ENCODE peak calls at places on chromosomes 2 and 18, in four cellular contexts. N is WERI-Rb-1, K is suprapubic skin, Q is AG10803. Y is an unnamed sample.

GRCh38 chr2:61425605-61426155 is 45.2 kb downstream of the USP34 start:
- DNase-seq in N (no peak), K (no peak), Q (no peak), Y (no peak)

GRCh38 chr18:25039781-25040180 is 312.2 kb downstream of the ZNF521 start:
- DNase-seq in N (no peak), K (no peak), Q (no peak), Y (no peak)

GRCh38 chr2:13201924-13202323 is 485.2 kb downstream of the TRIB2 start:
- DNase-seq in N (no peak), K (no peak), Q (no peak), Y (no peak)

GRCh38 chr18:23238152-23238531 is 102.9 kb downstream of the CABLES1 start:
- DNase-seq in N (no peak), K (no peak), Q (peak), Y (no peak)

GRCh38 chr2:185952098-185952497 is 213.5 kb downstream of the FSIP2 start:
- DNase-seq in N (no peak), K (no peak), Q (no peak), Y (no peak)

GRCh38 chr18:8969639-8970378 is 132.7 kb upstream of the NDUFV2 start:
- DNase-seq in N (no peak), K (no peak), Q (peak), Y (no peak)

GRCh38 chr2:32262105-32262504 is 2.6 kb downstream of the NLRC4 start:
- DNase-seq in N (no peak), K (no peak), Q (no peak), Y (no peak)

GRCh38 chr2:230738924-230739323 is 26.3 kb downstream of the CAB39 start:
- DNase-seq in N (no peak), K (no peak), Q (no peak), Y (no peak)

GRCh38 chr2:27652790-27653189 is 10.6 kb downstream of the SUPT7L start:
- DNase-seq in N (no peak), K (no peak), Q (no peak), Y (no peak)

GRCh38 chr2:42969231-42970150 is 177.1 kb upstream of the HAAO start:
- DNase-seq in N (no peak), K (no peak), Q (peak), Y (no peak)

GRCh38 chr2:16832910-16833309 is 167.3 kb upstream of the CYRIA start:
- DNase-seq in N (no peak), K (no peak), Q (no peak), Y (no peak)

GRCh38 chr2:151862688-151863087 is 34.5 kb upstream of the ARL5A start:
- DNase-seq in N (no peak), K (no peak), Q (no peak), Y (no peak)

GRCh38 chr2:218863021-218863520 is 3.5 kb downstream of the WNT6 start:
- DNase-seq in N (no peak), K (peak), Q (no peak), Y (no peak)

GRCh38 chr18:46148810-46149209 is 44.6 kb downstream of the HAUS1 start:
- DNase-seq in N (peak), K (no peak), Q (peak), Y (no peak)

GRCh38 chr2:109143214-109144187 is 14.5 kb downstream of the SH3RF3 start:
- DNase-seq in N (no peak), K (no peak), Q (no peak), Y (no peak)

GRCh38 chr2:101446869-101447268 is 28.0 kb downstream of the RFX8 start:
- DNase-seq in N (no peak), K (no peak), Q (peak), Y (no peak)

GRCh38 chr2:120908314-120908975 is 172.8 kb downstream of the GLI2 start:
- DNase-seq in N (no peak), K (no peak), Q (no peak), Y (no peak)

GRCh38 chr2:230864605-230865323 is at the start of gene ITM2C:
- DNase-seq in N (peak), K (no peak), Q (peak), Y (peak)

GRCh38 chr2:146821836-146822316 is 1023.0 kb upstream of the ACVR2A start:
- DNase-seq in N (no peak), K (no peak), Q (peak), Y (no peak)

GRCh38 chr18:11736656-11737055 is 47.6 kb downstream of the GNAL start:
- DNase-seq in N (no peak), K (no peak), Q (no peak), Y (no peak)

GRCh38 chr2:227816507-227817274 is 3.0 kb downstream of the CCL20 start:
- DNase-seq in N (no peak), K (no peak), Q (no peak), Y (no peak)

GRCh38 chr2:202071107-202071506 is 1.9 kb upstream of the KIAA2012 start:
- DNase-seq in N (no peak), K (no peak), Q (no peak), Y (no peak)
- TF ChIP-seq CTCF in N (no peak), K (no peak), Q (no peak), Y (no peak)

GRCh38 chr2:175187378-175187777 is 5.9 kb upstream of the ATP5MC3 start:
- DNase-seq in N (no peak), K (no peak), Q (no peak), Y (no peak)
- TF ChIP-seq CTCF in N (peak), K (no peak), Q (peak), Y (peak)

GRCh38 chr2:207012461-207012860 is 73.1 kb downstream of the CPO start:
- DNase-seq in N (no peak), K (no peak), Q (no peak), Y (no peak)

DNA sequence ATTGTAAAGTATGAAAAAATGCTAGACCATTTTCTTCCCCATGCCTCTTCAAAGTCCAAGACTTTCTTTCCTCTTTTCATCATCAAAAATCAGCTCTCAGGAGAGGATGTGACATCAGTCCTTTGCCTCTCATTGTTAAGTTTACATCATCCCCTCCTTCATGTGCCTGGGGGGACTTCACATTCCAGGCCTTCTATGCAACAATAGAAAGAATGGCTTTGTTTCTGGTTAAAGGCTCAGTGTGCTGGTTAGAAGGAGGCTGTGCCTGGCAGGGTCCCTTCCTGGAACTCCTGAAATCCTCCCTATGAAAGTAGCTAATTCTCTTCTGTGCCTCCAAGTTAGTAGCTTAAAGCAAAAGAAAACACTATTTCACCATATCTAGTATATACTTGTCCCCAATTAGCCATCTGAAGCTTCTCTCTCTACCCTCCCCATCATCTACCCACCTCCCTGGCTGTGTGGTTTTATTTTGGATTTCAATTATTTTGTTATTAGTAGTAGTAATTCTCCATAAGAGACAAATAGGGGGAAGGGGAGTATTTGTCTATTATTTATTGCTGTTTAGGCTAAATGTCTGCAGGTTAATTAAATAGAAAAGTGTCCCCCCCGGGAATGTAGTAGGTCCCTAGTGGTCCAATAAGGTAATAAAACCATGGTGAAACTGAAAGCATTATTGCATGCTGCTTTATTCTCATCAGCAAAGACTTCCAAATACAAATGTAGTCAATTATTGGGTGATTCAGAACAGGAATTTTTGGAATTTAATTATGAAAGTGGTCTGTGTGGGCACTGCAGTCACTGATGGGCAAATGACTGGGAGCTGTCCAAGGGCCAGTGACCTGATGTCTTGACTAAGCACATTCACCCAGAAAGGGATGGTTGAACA is 69.0 kb downstream of the CPO start:
- DNase-seq in N (no peak), K (no peak), Q (peak), Y (no peak)
- TF ChIP-seq CTCF in N (no peak), K (no peak), Q (peak), Y (peak)

DNA sequence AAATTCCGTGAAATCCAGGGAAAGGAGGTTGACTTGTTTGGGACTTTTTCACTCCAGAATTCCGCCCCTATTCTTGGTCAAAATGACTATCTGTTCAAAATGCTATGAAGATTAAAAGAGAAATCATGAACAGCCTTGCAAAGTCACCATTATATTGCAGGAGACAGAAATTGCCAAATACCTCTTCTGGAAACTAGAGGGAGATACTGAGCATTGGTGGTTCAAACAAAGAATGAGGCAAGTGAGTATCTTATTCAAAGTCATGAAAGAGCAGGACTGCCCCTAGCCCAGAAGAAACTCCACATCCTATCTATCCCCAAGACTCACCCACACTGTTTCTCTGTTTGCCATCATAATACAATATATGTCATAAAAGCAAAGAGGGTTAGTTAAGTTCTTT is 862.3 kb upstream of the POU3F3 start:
- DNase-seq in N (no peak), K (no peak), Q (no peak), Y (no peak)
- TF ChIP-seq CTCF in N (no peak), K (no peak), Q (peak), Y (peak)

GRCh38 chr18:69885841-69886531 is 61.7 kb downstream of the CD226 start:
- DNase-seq in N (no peak), K (no peak), Q (no peak), Y (no peak)
- TF ChIP-seq CTCF in N (no peak), K (no peak), Q (no peak), Y (no peak)